ENCODE peak calls at places on chromosomes 11 and 22, in six cellular contexts. C is left ventricle myocardium inferior, G is brain microvascular endothelial cell, B is fibroblast of the aortic adventitia, A is RWPE1, P is astrocyte of the cerebellum. V is an unnamed sample.

GRCh38 chr11:44833869-44834452 is 107.2 kb downstream of the TSPAN18 start:
- DNase-seq in G (no peak), P (no peak), C (no peak), A (peak), B (no peak), V (no peak)

GRCh38 chr22:42991010-42991651 is 23.8 kb downstream of the PACSIN2 start:
- DNase-seq in A (no peak), C (no peak), B (peak), G (peak), P (no peak), V (peak)

GRCh38 chr11:73223998-73224730 is 6.1 kb downstream of the P2RY2 start:
- DNase-seq in C (no peak), B (no peak), P (no peak), G (no peak), A (no peak), V (no peak)

GRCh38 chr11:34674038-34674437 is 53.1 kb downstream of the EHF start:
- DNase-seq in B (no peak), A (no peak), P (no peak), G (no peak), C (no peak), V (no peak)

GRCh38 chr11:35723493-35724284 is 61.1 kb downstream of the TRIM44 start:
- DNase-seq in C (no peak), G (no peak), P (no peak), A (peak), B (no peak), V (peak)

GRCh38 chr22:30609260-30610185 is 2.5 kb downstream of the TCN2 start:
- DNase-seq in C (peak), A (peak), B (peak), P (peak), G (peak), V (peak)

GRCh38 chr11:71078482-71078881 is 173.9 kb downstream of the SHANK2 start:
- DNase-seq in G (no peak), A (no peak), P (no peak), C (no peak), B (no peak), V (no peak)

GRCh38 chr22:35986085-35986484 is 42.5 kb downstream of the RBFOX2 start:
- DNase-seq in G (peak), B (peak), A (no peak), C (no peak), P (peak), V (no peak)

GRCh38 chr11:104490182-104490581 is 326.2 kb upstream of the PDGFD start:
- DNase-seq in P (no peak), B (no peak), C (no peak), G (no peak), A (no peak), V (no peak)

GRCh38 chr11:60978546-60979380 is 7.3 kb downstream of the CD6 start:
- DNase-seq in B (no peak), G (no peak), C (no peak), A (peak), P (no peak), V (peak)

GRCh38 chr11:108278546-108278945 is 55.7 kb downstream of the ATM start:
- DNase-seq in C (no peak), G (no peak), P (no peak), B (peak), A (no peak), V (no peak)

GRCh38 chr11:11149671-11150459 is 203.2 kb downstream of the CSNK2A3 start:
- DNase-seq in A (no peak), B (no peak), C (no peak), G (no peak), P (no peak), V (no peak)

GRCh38 chr11:119771210-119771770 is 42.3 kb upstream of the NECTIN1 start:
- DNase-seq in C (no peak), P (no peak), A (no peak), G (no peak), B (no peak), V (no peak)

GRCh38 chr11:87437844-87438223 is 400.1 kb downstream of the TMEM135 start:
- DNase-seq in B (peak), P (peak), C (no peak), G (no peak), A (peak), V (peak)

GRCh38 chr22:44023404-44024287 is 456 bp upstream of the PARVB start:
- DNase-seq in A (no peak), C (peak), P (no peak), B (peak), G (no peak), V (peak)

GRCh38 chr11:19344661-19345518 is 104.1 kb upstream of the E2F8 start:
- DNase-seq in B (peak), A (peak), C (peak), G (no peak), P (peak), V (peak)

GRCh38 chr11:132792341-132793140 is 739.8 kb downstream of the OPCML start:
- DNase-seq in G (no peak), A (no peak), B (no peak), P (no peak), C (no peak), V (no peak)

GRCh38 chr11:89136606-89137005 is 41.1 kb upstream of the TYR start:
- DNase-seq in B (no peak), C (no peak), A (no peak), G (no peak), P (no peak), V (no peak)

GRCh38 chr22:19495562-19496323 is 16.0 kb downstream of the CDC45 start:
- DNase-seq in P (peak), G (peak), B (peak), A (no peak), C (no peak), V (peak)
- TF ChIP-seq CTCF in P (peak), G (peak), B (no peak), A (no peak), C (peak), V (peak)

DNA sequence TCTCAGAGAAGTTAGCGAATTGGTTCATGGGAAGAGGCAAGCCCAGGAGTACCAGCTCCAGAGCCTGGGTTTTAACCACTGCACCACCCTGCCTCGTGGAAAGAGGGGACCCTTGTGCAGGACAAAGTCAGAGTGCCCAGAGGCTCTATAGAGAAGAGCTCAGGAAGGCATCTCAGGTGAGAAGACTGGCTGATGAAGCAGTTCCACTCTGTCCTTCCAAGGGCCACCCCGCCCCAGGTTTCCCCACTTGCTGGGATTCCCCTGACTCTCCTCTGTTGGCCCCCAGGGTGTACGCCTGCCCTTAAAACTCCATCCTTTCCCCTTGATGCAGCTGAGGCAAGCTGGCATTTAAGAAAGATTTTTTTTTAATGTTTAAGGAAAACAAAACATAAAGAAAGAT is 265.8 kb downstream of the BUD13 start:
- DNase-seq in P (no peak), G (no peak), B (no peak), C (no peak), A (no peak), V (no peak)
- TF ChIP-seq CTCF in P (no peak), G (no peak), B (no peak), C (no peak), A (no peak), V (no peak)

DNA sequence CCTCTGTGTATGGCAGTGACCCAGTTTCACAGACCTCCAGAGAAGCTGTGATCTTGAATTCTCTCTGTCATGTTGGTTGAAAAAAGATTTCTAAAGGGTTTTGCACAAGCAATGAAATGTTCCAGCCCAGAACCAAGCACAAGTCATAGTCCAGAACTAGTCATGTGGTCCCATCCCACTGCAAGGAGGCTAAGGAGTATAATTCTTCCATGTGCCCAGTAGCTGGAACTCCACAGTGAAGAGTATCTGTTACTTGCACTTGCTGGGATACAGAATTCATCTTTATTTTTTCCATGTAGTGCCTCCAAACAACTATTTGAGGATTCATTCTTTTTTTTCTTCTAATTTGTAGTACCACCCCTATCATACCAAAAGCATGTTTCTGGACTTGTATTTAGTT is 9.9 kb upstream of the MMP8 start:
- DNase-seq in B (no peak), G (no peak), P (no peak), A (no peak), C (no peak), V (no peak)
- TF ChIP-seq CTCF in B (no peak), G (no peak), P (no peak), A (no peak), C (no peak), V (peak)

DNA sequence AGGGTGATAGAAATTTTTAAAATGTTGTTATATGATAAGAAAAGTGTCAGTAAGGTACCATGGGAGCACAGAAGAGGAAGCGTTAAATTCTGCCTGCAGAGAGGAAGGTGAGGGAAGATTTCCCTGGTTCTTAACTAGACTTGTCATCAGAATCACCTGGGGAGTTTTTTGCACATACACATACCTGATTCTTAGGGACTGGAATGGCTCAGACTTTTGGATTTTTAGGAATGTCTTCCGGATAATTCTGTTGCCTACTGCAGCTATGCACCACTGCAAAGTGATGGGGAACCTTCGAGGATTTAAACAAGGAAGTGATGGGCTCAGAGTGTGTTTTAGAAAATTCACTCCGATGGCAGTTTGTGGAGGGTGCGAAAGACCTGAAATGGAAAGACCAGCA is 21.9 kb downstream of the STX3 start:
- DNase-seq in G (no peak), A (no peak), P (no peak), C (no peak), B (no peak), V (no peak)
- TF ChIP-seq CTCF in G (no peak), A (no peak), P (no peak), C (no peak), B (no peak), V (no peak)

DNA sequence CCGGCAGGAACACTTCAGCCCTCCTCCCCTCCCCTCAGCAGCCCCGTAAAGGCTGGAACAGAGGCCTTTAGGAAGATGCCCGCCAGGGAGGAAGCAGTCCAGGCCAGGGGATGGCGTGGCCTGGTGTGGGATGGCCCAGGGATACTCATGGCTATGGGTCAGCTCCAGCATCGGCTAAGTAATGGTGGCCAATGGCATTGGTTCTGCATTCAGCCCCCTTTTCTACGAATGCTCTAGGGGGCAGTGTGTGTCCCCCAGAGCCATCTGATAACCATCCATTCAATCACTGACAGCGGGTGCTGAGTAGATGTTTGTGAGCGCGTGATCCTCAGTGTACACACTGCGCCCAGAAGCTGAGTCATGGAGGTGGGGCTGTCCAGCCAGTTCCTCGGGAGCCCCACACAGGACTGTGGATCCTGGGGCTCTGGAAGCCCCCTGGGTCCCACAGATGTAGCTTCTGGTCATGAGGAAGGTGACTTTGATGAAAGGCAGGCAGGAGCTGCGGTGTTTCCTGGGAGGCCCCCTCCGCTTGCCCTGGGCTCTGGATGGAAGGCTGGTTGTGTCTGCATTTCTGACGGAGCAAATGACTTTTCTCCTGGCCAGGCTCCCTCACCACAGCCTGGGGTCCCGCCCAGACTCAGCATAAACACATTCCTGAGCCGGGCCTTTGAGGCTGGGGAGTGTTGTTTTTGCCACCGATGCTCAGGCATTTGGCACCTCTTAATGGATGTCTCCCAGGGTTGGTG is 46.5 kb downstream of the FBLN1 start:
- DNase-seq in A (peak), G (peak), C (peak), P (peak), B (peak), V (peak)
- TF ChIP-seq CTCF in A (no peak), G (peak), C (no peak), P (peak), B (peak), V (peak)

GRCh38 chr22:23753371-23753770 is 854 bp downstream of the VPREB3 start:
- DNase-seq in P (no peak), G (no peak), C (no peak), A (no peak), B (no peak), V (no peak)
- TF ChIP-seq CTCF in P (no peak), G (no peak), C (no peak), A (no peak), B (no peak), V (no peak)

GRCh38 chr11:65859134-65859811 is 960 bp upstream of the MUS81 start:
- DNase-seq in A (peak), G (peak), B (peak), C (peak), P (peak), V (peak)
- TF ChIP-seq CTCF in A (no peak), G (peak), B (peak), C (peak), P (peak), V (no peak)

DNA sequence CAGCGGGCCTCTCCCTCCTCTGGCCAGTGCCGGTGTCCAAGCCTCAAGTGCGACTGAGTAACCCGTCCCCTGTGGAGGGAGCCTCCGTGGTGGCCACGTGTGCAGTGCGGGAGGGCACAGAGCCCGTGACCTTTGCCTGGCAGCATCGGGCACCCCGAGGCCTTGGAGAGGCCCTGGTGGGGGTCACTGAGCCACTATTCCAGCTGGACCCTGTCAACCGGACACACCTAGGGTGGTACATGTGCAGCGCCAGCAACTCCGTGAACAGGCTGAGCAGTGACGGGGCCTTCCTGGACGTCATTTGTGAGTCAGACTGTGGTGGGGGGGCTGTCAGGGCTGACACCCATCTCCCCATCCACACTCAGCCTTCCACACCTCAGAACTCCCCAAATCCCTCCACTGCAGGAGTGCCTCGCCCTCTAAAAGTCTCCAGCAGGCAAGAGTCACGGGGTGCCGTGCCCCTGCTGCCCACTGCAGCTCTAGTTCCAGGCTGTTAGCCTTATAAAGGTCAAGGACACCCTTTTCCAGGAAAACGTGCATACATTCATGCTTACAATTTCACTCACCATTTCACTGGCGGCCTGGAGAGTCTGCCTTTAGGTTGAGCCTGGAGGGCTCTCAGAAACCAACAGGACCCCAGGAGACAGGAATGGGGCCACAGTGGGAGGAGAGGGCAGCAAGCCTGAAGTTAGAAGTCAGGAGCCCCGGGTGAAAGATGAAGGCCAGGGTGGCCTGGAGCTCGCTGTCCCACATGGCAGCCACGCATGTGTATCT is 2.6 kb downstream of the VSIG10L2 start:
- DNase-seq in P (no peak), A (no peak), G (no peak), B (peak), C (no peak), V (no peak)
- TF ChIP-seq CTCF in P (no peak), A (no peak), G (no peak), B (no peak), C (no peak), V (no peak)

DNA sequence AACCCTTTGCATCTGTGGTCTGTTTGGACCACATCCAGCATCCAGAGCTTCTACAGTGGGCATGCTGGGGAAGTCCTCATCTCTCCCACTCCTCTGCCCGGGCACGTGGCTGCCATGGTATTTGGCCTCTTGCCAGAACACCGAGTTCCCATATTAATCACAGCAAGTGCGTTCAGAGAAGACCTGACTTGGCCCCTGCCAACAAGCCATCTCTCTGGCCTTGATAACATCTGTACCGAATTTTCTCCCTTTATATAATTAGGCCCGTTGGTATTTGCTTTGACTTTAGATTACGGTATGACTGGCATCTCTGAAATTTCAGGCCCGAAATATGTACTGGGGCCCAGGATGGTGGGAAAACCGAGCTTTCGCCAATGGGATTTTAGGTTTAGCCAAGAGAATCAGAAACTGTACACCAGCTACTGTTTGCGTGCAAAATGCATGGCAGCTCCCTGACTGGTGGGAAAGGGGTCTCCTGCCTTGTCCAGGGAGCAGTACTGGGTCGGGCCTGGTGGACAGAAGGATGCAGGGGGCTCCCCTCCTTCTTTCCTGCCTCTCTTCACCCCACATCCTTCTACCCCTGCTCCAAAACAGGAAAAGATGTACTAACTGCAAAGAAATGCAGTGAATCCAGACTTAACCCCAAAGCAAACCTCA is 90.1 kb downstream of the MICAL2 start:
- DNase-seq in A (peak), P (no peak), B (peak), G (peak), C (peak), V (peak)
- TF ChIP-seq CTCF in A (no peak), P (no peak), B (no peak), G (no peak), C (no peak), V (no peak)

V was measured in MCF 10A.